ENCODE peak calls at places on chromosomes 4 and X, in six cellular contexts. X, D, V, Y, K and S are unnamed samples. For H3K4me1, the result is how much of the 10 kb centered on the place peaks cover.

GRCh38 chrX:39859991-39860861 is 237.5 kb downstream of the BCOR start:
- DNase-seq in X (peak), D (peak), V (no peak), Y (peak), K (peak), S (no peak)

GRCh38 chrX:71992711-71993110 is 82.1 kb downstream of the NHSL2 start:
- DNase-seq in X (no peak), D (no peak), V (no peak), Y (no peak), K (no peak), S (no peak)

GRCh38 chr4:65139998-65140397 is 530.3 kb downstream of the EPHA5 start:
- DNase-seq in X (no peak), D (no peak), V (no peak), Y (no peak), K (no peak), S (no peak)

GRCh38 chr4:163127621-163128020 is 39.1 kb downstream of the NAF1 start:
- DNase-seq in X (no peak), D (no peak), V (no peak), Y (no peak), K (no peak), S (no peak)

GRCh38 chrX:53093177-53093655 is 726 bp upstream of the KANTR start:
- DNase-seq in X (peak), D (peak), V (peak), Y (peak), K (peak), S (peak)

GRCh38 chr4:162705130-162705803 is 461.4 kb downstream of the NAF1 start:
- DNase-seq in X (no peak), D (no peak), V (no peak), Y (no peak), K (no peak), S (no peak)

GRCh38 chr4:54067163-54067562 is 2.8 kb upstream of the CHIC2 start:
- DNase-seq in X (peak), D (peak), V (no peak), Y (peak), K (peak), S (no peak)

GRCh38 chrX:2690856-2691542 is at the start of gene CD99:
- DNase-seq in X (peak), D (peak), V (peak), Y (peak), K (peak), S (peak)

GRCh38 chr4:153790962-153791551 is 2.2 kb upstream of the SFRP2 start:
- DNase-seq in X (no peak), D (no peak), V (peak), Y (peak), K (peak), S (peak)

GRCh38 chrX:39144323-39144722 is 343.1 kb downstream of the MID1IP1 start:
- DNase-seq in X (no peak), D (no peak), V (no peak), Y (no peak), K (no peak), S (no peak)

GRCh38 chrX:16005899-16006298 is 117.5 kb upstream of the GRPR start:
- DNase-seq in X (no peak), D (no peak), V (no peak), Y (no peak), K (no peak), S (no peak)
- H3K27ac ChIP-seq in X (no peak), D (no peak), V (no peak), Y (no peak), K (no peak), S (no peak)

GRCh38 chr4:11973270-11973669 is 544.6 kb upstream of the HS3ST1 start:
- DNase-seq in X (no peak), D (no peak), V (no peak), Y (no peak), K (no peak), S (no peak)

DNA sequence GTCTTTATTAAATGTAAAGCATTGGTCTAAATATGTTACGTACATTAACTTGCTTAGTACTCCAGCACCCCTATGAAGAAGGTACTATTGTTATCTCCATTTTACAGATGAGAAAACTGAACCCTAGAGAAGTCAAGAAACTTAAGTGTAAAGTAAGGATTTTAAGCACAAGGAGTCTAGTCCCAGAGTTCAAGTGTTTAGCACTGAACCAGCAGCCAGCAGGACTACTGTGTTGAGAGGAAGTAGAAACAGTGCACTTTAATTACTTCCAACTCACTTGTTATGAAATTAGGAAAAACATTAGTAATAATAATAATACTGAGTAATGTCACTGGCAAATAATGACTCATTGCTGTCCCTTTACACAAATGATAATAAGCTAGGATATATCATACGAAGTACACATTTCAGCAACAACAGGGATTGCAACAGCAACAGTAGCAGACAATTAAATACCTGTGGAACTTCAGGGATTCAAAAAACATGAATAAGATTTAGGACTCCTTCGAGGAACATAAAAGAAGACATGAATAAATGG is 548.1 kb upstream of the HS3ST1 start:
- DNase-seq in X (no peak), D (no peak), V (no peak), Y (no peak), K (no peak), S (no peak)
- H3K4me1 ChIP-seq in X (under half), D (under half), V (under half), Y (under half), K (under half), S (under half)

GRCh38 chrX:37872303-37872655 is 24.9 kb upstream of the DYNLT3 start:
- DNase-seq in X (no peak), D (no peak), V (no peak), Y (no peak), K (no peak), S (no peak)
- H3K27ac ChIP-seq in X (no peak), D (peak), V (no peak), Y (peak), K (no peak), S (no peak)

DNA sequence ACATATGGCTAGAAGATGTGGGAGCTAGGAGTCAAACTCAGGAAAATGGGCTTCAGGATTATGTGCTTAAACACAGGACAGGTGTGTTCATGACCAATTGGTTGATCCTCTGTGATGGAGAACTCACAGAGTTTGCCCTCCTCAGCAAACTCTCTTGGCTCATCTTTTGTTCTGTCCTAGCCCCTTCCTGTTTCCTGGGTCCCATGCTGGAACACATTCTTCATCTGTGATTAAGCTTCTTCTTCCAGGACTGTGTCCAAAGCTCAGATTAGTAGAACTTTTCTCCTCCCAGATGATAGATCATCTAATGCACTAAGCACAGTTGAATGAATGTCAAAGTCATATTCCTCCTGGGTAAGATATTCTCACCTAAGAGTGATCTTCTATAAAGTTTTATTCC is 38.8 kb upstream of the TCEANC start:
- DNase-seq in X (no peak), D (no peak), V (no peak), Y (no peak), K (no peak), S (no peak)
- H3K4me1 ChIP-seq in X (under half), D (under half), V (under half), Y (under half), K (under half), S (under half)

DNA sequence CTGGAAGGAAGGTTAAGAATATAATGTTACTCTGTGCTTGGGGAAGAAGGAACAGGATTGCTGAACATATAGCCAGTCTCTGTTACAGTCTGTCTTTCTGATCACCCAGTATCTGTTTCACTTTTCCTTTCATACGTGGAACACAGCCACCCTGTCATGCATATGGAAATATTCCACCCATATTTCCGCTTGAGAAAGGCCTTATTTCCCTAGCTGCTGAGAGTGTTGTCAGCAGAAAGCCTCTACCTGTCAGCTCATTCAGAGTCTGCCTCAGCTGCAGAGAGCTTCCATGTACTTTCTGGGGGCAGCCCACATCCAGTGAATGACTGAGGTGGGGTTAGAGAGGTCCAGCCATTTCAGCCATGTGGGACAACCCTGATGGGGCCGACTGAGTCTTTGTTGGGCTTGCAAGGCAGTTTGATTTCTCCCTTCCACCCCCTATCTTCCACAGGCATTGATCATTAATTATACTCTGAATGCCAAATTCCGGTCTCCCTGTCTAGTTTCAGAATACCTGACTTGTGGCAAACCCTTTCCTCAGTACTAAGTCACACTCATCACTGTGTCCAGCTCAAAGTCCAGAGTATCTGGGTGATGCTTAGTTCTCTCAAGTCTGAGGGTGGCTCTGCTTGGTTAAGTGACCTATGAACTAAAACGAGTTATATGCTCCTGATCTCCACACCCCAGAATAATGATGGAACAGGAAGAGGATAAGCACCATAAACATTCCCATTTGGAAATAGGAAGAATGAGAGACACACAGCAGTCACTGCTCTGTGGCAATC is 6.6 kb downstream of the SMIM9 start:
- DNase-seq in X (no peak), D (no peak), V (no peak), Y (no peak), K (no peak), S (no peak)
- H3K27ac ChIP-seq in X (no peak), D (no peak), V (no peak), Y (no peak), K (no peak), S (no peak)

DNA sequence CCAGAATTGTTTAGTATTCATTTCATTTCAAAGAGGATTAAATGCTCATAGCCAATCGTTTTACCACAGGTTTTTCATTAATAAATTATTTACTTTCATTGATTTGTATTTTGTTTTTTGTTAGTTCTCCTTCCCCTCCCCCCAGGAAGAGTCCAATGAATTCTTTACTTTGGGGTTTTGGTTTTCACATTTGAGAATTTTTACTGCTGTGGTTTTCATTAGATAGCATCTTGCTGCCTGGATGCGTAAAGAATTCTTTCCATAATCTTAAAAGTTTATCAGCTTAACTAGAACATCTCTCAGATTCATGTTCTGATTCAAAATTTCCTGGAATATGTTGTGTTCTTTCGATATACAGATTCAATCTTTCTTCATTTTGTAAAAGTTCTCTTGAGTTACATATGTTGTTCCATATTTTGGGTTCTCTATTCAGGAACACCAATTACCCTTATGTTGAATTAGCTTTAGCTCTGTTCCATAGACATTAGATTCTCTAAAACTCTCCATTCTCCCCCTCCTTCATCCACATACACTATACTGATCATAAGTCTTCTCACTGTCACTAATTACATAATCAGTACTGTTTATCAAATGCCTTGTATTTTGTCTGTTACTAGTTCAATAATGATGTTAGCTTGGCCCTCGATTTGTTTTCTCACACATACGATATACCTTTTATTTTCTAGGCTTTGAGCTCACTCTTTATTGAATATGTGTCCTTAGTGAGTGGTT is 184.4 kb downstream of the CAMK2D start:
- DNase-seq in X (no peak), D (no peak), V (no peak), Y (no peak), K (no peak), S (no peak)
- H3K4me1 ChIP-seq in X (under half), D (under half), V (under half), Y (under half), K (under half), S (under half)